ENCODE peak calls at places on chromosomes 7 and 10, in eight cellular contexts. One of them, this sample, is unnamed.

GRCh38 chr10:127196227-127196954 is at the start of gene INSYN2A:
- DNase-seq in DMS153: no peak
- DNase-seq in Calu3: peak; percentile 23
- DNase-seq in stimulated activated naive CD8-positive, alpha-beta T cell treated with anti-CD3 and anti-CD28 coated beads, Interleukin-15, Interleukin-2, amounts not matched to agents 100 U/mL and 50 U/mL, for 24 hours: no peak
- DNase-seq in GM04503: no peak
- DNase-seq in activated naive CD8-positive, alpha-beta T cell treated with anti-CD3 and anti-CD28 coated beads for 36 hours: peak; percentile 2
- DNase-seq in activated CD8-positive, alpha-beta memory T cell treated with anti-CD3 and anti-CD28 coated beads for 24 hours: no peak
- DNase-seq in transverse colon: peak; percentile 27
- DNase-seq in this sample: no peak

GRCh38 chr10:99834410-99834809 is 52.0 kb downstream of the ABCC2 start:
- DNase-seq in activated naive CD8-positive, alpha-beta T cell treated with anti-CD3 and anti-CD28 coated beads for 36 hours: no peak
- DNase-seq in activated CD8-positive, alpha-beta memory T cell treated with anti-CD3 and anti-CD28 coated beads for 24 hours: no peak
- DNase-seq in GM04503: peak; percentile 58
- DNase-seq in transverse colon: no peak
- DNase-seq in DMS153: no peak
- DNase-seq in stimulated activated naive CD8-positive, alpha-beta T cell treated with anti-CD3 and anti-CD28 coated beads, Interleukin-15, Interleukin-2, amounts not matched to agents 100 U/mL and 50 U/mL, for 24 hours: no peak
- DNase-seq in Calu3: no peak
- DNase-seq in this sample: no peak

GRCh38 chr7:152910545-152911013 is 151.0 kb downstream of the ACTR3B start:
- DNase-seq in GM04503: no peak
- DNase-seq in transverse colon: no peak
- DNase-seq in Calu3: no peak
- DNase-seq in stimulated activated naive CD8-positive, alpha-beta T cell treated with anti-CD3 and anti-CD28 coated beads, Interleukin-15, Interleukin-2, amounts not matched to agents 100 U/mL and 50 U/mL, for 24 hours: no peak
- DNase-seq in DMS153: peak; percentile 75
- DNase-seq in activated CD8-positive, alpha-beta memory T cell treated with anti-CD3 and anti-CD28 coated beads for 24 hours: no peak
- DNase-seq in activated naive CD8-positive, alpha-beta T cell treated with anti-CD3 and anti-CD28 coated beads for 36 hours: no peak
- DNase-seq in this sample: peak; percentile 40

GRCh38 chr7:50211306-50212015 is 93.1 kb upstream of the IKZF1 start:
- DNase-seq in Calu3: no peak
- DNase-seq in transverse colon: no peak
- DNase-seq in activated naive CD8-positive, alpha-beta T cell treated with anti-CD3 and anti-CD28 coated beads for 36 hours: no peak
- DNase-seq in DMS153: no peak
- DNase-seq in stimulated activated naive CD8-positive, alpha-beta T cell treated with anti-CD3 and anti-CD28 coated beads, Interleukin-15, Interleukin-2, amounts not matched to agents 100 U/mL and 50 U/mL, for 24 hours: no peak
- DNase-seq in GM04503: no peak
- DNase-seq in activated CD8-positive, alpha-beta memory T cell treated with anti-CD3 and anti-CD28 coated beads for 24 hours: no peak
- DNase-seq in this sample: peak; percentile 44

GRCh38 chr10:77770868-77771175 is 133.2 kb upstream of the KCNMA1 start:
- DNase-seq in activated naive CD8-positive, alpha-beta T cell treated with anti-CD3 and anti-CD28 coated beads for 36 hours: no peak
- DNase-seq in Calu3: no peak
- DNase-seq in activated CD8-positive, alpha-beta memory T cell treated with anti-CD3 and anti-CD28 coated beads for 24 hours: no peak
- DNase-seq in GM04503: no peak
- DNase-seq in transverse colon: no peak
- DNase-seq in DMS153: no peak
- DNase-seq in stimulated activated naive CD8-positive, alpha-beta T cell treated with anti-CD3 and anti-CD28 coated beads, Interleukin-15, Interleukin-2, amounts not matched to agents 100 U/mL and 50 U/mL, for 24 hours: no peak
- DNase-seq in this sample: no peak

GRCh38 chr10:95467162-95467599 is 94.0 kb downstream of the SORBS1 start:
- DNase-seq in GM04503: no peak
- DNase-seq in stimulated activated naive CD8-positive, alpha-beta T cell treated with anti-CD3 and anti-CD28 coated beads, Interleukin-15, Interleukin-2, amounts not matched to agents 100 U/mL and 50 U/mL, for 24 hours: no peak
- DNase-seq in Calu3: peak; percentile 8
- DNase-seq in activated CD8-positive, alpha-beta memory T cell treated with anti-CD3 and anti-CD28 coated beads for 24 hours: no peak
- DNase-seq in DMS153: no peak
- DNase-seq in transverse colon: peak; percentile 60
- DNase-seq in activated naive CD8-positive, alpha-beta T cell treated with anti-CD3 and anti-CD28 coated beads for 36 hours: no peak
- DNase-seq in this sample: peak; percentile 44

GRCh38 chr10:107340345-107340744 is 175.8 kb upstream of the SORCS1 start:
- DNase-seq in transverse colon: no peak
- DNase-seq in GM04503: no peak
- DNase-seq in Calu3: no peak
- DNase-seq in DMS153: no peak
- DNase-seq in activated naive CD8-positive, alpha-beta T cell treated with anti-CD3 and anti-CD28 coated beads for 36 hours: no peak
- DNase-seq in stimulated activated naive CD8-positive, alpha-beta T cell treated with anti-CD3 and anti-CD28 coated beads, Interleukin-15, Interleukin-2, amounts not matched to agents 100 U/mL and 50 U/mL, for 24 hours: no peak
- DNase-seq in activated CD8-positive, alpha-beta memory T cell treated with anti-CD3 and anti-CD28 coated beads for 24 hours: no peak
- DNase-seq in this sample: no peak

GRCh38 chr10:86647773-86648705 is 6.3 kb upstream of the OPN4 start:
- DNase-seq in activated naive CD8-positive, alpha-beta T cell treated with anti-CD3 and anti-CD28 coated beads for 36 hours: no peak
- DNase-seq in activated CD8-positive, alpha-beta memory T cell treated with anti-CD3 and anti-CD28 coated beads for 24 hours: no peak
- DNase-seq in GM04503: no peak
- DNase-seq in DMS153: no peak
- DNase-seq in transverse colon: no peak
- DNase-seq in stimulated activated naive CD8-positive, alpha-beta T cell treated with anti-CD3 and anti-CD28 coated beads, Interleukin-15, Interleukin-2, amounts not matched to agents 100 U/mL and 50 U/mL, for 24 hours: no peak
- DNase-seq in Calu3: no peak
- DNase-seq in this sample: no peak

GRCh38 chr10:79445217-79445707 is at the start of gene ZCCHC24:
- DNase-seq in activated naive CD8-positive, alpha-beta T cell treated with anti-CD3 and anti-CD28 coated beads for 36 hours: no peak
- DNase-seq in transverse colon: peak; percentile 58
- DNase-seq in GM04503: no peak
- DNase-seq in activated CD8-positive, alpha-beta memory T cell treated with anti-CD3 and anti-CD28 coated beads for 24 hours: no peak
- DNase-seq in Calu3: peak; percentile 68
- DNase-seq in DMS153: no peak
- DNase-seq in stimulated activated naive CD8-positive, alpha-beta T cell treated with anti-CD3 and anti-CD28 coated beads, Interleukin-15, Interleukin-2, amounts not matched to agents 100 U/mL and 50 U/mL, for 24 hours: peak; percentile 41
- DNase-seq in this sample: peak; percentile 81

GRCh38 chr7:131882321-131882720 is 325.9 kb upstream of the PODXL start:
- DNase-seq in activated CD8-positive, alpha-beta memory T cell treated with anti-CD3 and anti-CD28 coated beads for 24 hours: no peak
- DNase-seq in activated naive CD8-positive, alpha-beta T cell treated with anti-CD3 and anti-CD28 coated beads for 36 hours: no peak
- DNase-seq in DMS153: no peak
- DNase-seq in GM04503: no peak
- DNase-seq in transverse colon: no peak
- DNase-seq in Calu3: no peak
- DNase-seq in stimulated activated naive CD8-positive, alpha-beta T cell treated with anti-CD3 and anti-CD28 coated beads, Interleukin-15, Interleukin-2, amounts not matched to agents 100 U/mL and 50 U/mL, for 24 hours: no peak
- DNase-seq in this sample: no peak

GRCh38 chr10:113802997-113803396 is 50.9 kb downstream of the DCLRE1A start:
- DNase-seq in activated naive CD8-positive, alpha-beta T cell treated with anti-CD3 and anti-CD28 coated beads for 36 hours: no peak
- DNase-seq in activated CD8-positive, alpha-beta memory T cell treated with anti-CD3 and anti-CD28 coated beads for 24 hours: no peak
- DNase-seq in GM04503: no peak
- DNase-seq in DMS153: no peak
- DNase-seq in transverse colon: no peak
- DNase-seq in Calu3: no peak
- DNase-seq in stimulated activated naive CD8-positive, alpha-beta T cell treated with anti-CD3 and anti-CD28 coated beads, Interleukin-15, Interleukin-2, amounts not matched to agents 100 U/mL and 50 U/mL, for 24 hours: no peak
- DNase-seq in this sample: no peak